ENCODE peak calls at places on chromosomes 6 and 20, in four cellular contexts. M is KG1, E is hippocampal formation, R is T-helper 22 cell. X is an unnamed sample.

GRCh38 chr6:169959129-169960002 is 207.9 kb downstream of the ERMARD start:
- DNase-seq in M (no peak), E (no peak), R (no peak), X (peak; percentile 77)

GRCh38 chr20:12058201-12058600 is 140.5 kb downstream of the BTBD3 start:
- DNase-seq in M (no peak), E (no peak), R (no peak), X (peak; percentile 26)

GRCh38 chr20:38132910-38133501 is 32.1 kb downstream of the TGM2 start:
- DNase-seq in M (no peak), E (no peak), R (no peak), X (no peak)

GRCh38 chr6:106527979-106528378 is 101.3 kb downstream of the RTN4IP1 start:
- DNase-seq in M (no peak), E (no peak), R (no peak), X (no peak)

GRCh38 chr6:90537723-90538407 is 49.0 kb downstream of the MAP3K7 start:
- DNase-seq in M (peak; percentile 7), E (peak; percentile 24), R (no peak), X (peak; percentile 64)

GRCh38 chr6:119818876-119819275 is 469.3 kb upstream of the MAN1A1 start:
- DNase-seq in M (no peak), E (no peak), R (no peak), X (no peak)

GRCh38 chr20:32707691-32708581 is 34.2 kb upstream of the C20orf203 start:
- DNase-seq in M (no peak), E (no peak), R (no peak), X (no peak)

GRCh38 chr6:28734443-28734959 is 189.3 kb downstream of the TRIM27 start:
- DNase-seq in M (no peak), E (no peak), R (no peak), X (no peak)

GRCh38 chr6:161080263-161080970 is 88.8 kb downstream of the MAP3K4 start:
- DNase-seq in M (no peak), E (no peak), R (no peak), X (no peak)

GRCh38 chr6:19538086-19538485 is 299.1 kb upstream of the ID4 start:
- DNase-seq in M (no peak), E (no peak), R (no peak), X (no peak)

GRCh38 chr6:149863596-149863845 is 638 bp downstream of the LRP11 start:
- DNase-seq in M (no peak), E (no peak), R (peak; percentile 1), X (no peak)

GRCh38 chr6:140480852-140481251 is 1106.4 kb upstream of the CITED2 start:
- DNase-seq in M (no peak), E (no peak), R (no peak), X (peak; percentile 10)

GRCh38 chr6:134623391-134623790 is 305.5 kb upstream of the SGK1 start:
- DNase-seq in M (no peak), E (no peak), R (no peak), X (peak; percentile 72)